ENCODE peak calls at places on chromosomes 7 and 10, in eight cellular contexts. One of them, this sample, is unnamed.

GRCh38 chr10:14611971-14612693 is 162.6 kb downstream of the FAM107B start:
- DNase-seq in AG04450: no peak
- DNase-seq in lower lobe of right lung: no peak
- DNase-seq in MM.1S: peak
- DNase-seq in CD4-positive, alpha-beta T cell: no peak
- DNase-seq in pancreas: no peak
- DNase-seq in IMR-90: no peak
- DNase-seq in fibroblast of lung: no peak
- DNase-seq in this sample: no peak

GRCh38 chr7:140679186-140679585 is 6.4 kb downstream of the ADCK2 start:
- DNase-seq in fibroblast of lung: no peak
- DNase-seq in AG04450: no peak
- DNase-seq in CD4-positive, alpha-beta T cell: no peak
- DNase-seq in pancreas: no peak
- DNase-seq in lower lobe of right lung: no peak
- DNase-seq in MM.1S: no peak
- DNase-seq in IMR-90: no peak
- DNase-seq in this sample: no peak

GRCh38 chr7:139648941-139649425 is 125.5 kb downstream of the CLEC2L start:
- DNase-seq in MM.1S: no peak
- DNase-seq in CD4-positive, alpha-beta T cell: no peak
- DNase-seq in lower lobe of right lung: peak
- DNase-seq in AG04450: no peak
- DNase-seq in fibroblast of lung: no peak
- DNase-seq in IMR-90: no peak
- DNase-seq in pancreas: no peak
- DNase-seq in this sample: no peak

GRCh38 chr10:132370426-132371340 is 26.3 kb upstream of the PWWP2B start:
- DNase-seq in pancreas: no peak
- DNase-seq in MM.1S: no peak
- DNase-seq in AG04450: no peak
- DNase-seq in IMR-90: no peak
- DNase-seq in CD4-positive, alpha-beta T cell: no peak
- DNase-seq in fibroblast of lung: no peak
- DNase-seq in lower lobe of right lung: peak
- DNase-seq in this sample: no peak

GRCh38 chr7:137874390-137874789 is 27.6 kb upstream of the DGKI start:
- DNase-seq in IMR-90: peak
- DNase-seq in CD4-positive, alpha-beta T cell: no peak
- DNase-seq in fibroblast of lung: peak
- DNase-seq in AG04450: peak
- DNase-seq in lower lobe of right lung: no peak
- DNase-seq in pancreas: no peak
- DNase-seq in MM.1S: no peak
- DNase-seq in this sample: no peak

GRCh38 chr7:127391591-127392181 is 822 bp downstream of the ZNF800 start:
- DNase-seq in MM.1S: peak
- DNase-seq in AG04450: no peak
- DNase-seq in fibroblast of lung: peak
- DNase-seq in lower lobe of right lung: no peak
- DNase-seq in CD4-positive, alpha-beta T cell: peak
- DNase-seq in pancreas: no peak
- DNase-seq in IMR-90: peak
- DNase-seq in this sample: no peak

GRCh38 chr7:114921636-114922150 is at the start of gene MDFIC:
- DNase-seq in pancreas: peak
- DNase-seq in CD4-positive, alpha-beta T cell: peak
- DNase-seq in IMR-90: no peak
- DNase-seq in fibroblast of lung: no peak
- DNase-seq in AG04450: no peak
- DNase-seq in lower lobe of right lung: peak
- DNase-seq in MM.1S: no peak
- DNase-seq in this sample: no peak

GRCh38 chr7:85489498-85489897 is 302.6 kb upstream of the SEMA3D start:
- DNase-seq in MM.1S: no peak
- DNase-seq in lower lobe of right lung: no peak
- DNase-seq in AG04450: peak
- DNase-seq in CD4-positive, alpha-beta T cell: no peak
- DNase-seq in pancreas: no peak
- DNase-seq in IMR-90: peak
- DNase-seq in fibroblast of lung: peak
- DNase-seq in this sample: no peak

GRCh38 chr7:142507799-142508198 is 241.5 kb upstream of the PRSS1 start:
- DNase-seq in CD4-positive, alpha-beta T cell: no peak
- DNase-seq in fibroblast of lung: no peak
- DNase-seq in MM.1S: no peak
- DNase-seq in pancreas: no peak
- DNase-seq in AG04450: no peak
- DNase-seq in lower lobe of right lung: no peak
- DNase-seq in IMR-90: no peak
- DNase-seq in this sample: no peak

GRCh38 chr7:150722403-150723065 is 6.1 kb downstream of the GIMAP1 start:
- DNase-seq in lower lobe of right lung: no peak
- DNase-seq in fibroblast of lung: no peak
- DNase-seq in pancreas: no peak
- DNase-seq in MM.1S: no peak
- DNase-seq in AG04450: no peak
- DNase-seq in IMR-90: no peak
- DNase-seq in CD4-positive, alpha-beta T cell: no peak
- DNase-seq in this sample: no peak

GRCh38 chr7:96998333-96998732 is 7.0 kb upstream of the DLX6 start:
- DNase-seq in MM.1S: no peak
- DNase-seq in fibroblast of lung: no peak
- DNase-seq in pancreas: no peak
- DNase-seq in lower lobe of right lung: no peak
- DNase-seq in CD4-positive, alpha-beta T cell: no peak
- DNase-seq in AG04450: no peak
- DNase-seq in IMR-90: no peak
- DNase-seq in this sample: no peak

GRCh38 chr10:67665491-67665890 is 30.5 kb downstream of the CTNNA3 start:
- DNase-seq in IMR-90: no peak
- DNase-seq in CD4-positive, alpha-beta T cell: no peak
- DNase-seq in fibroblast of lung: no peak
- DNase-seq in AG04450: no peak
- DNase-seq in MM.1S: peak
- DNase-seq in pancreas: no peak
- DNase-seq in lower lobe of right lung: no peak
- DNase-seq in this sample: no peak

GRCh38 chr10:98536551-98536950 is 89.8 kb upstream of the HPS1 start:
- DNase-seq in pancreas: no peak
- DNase-seq in CD4-positive, alpha-beta T cell: no peak
- DNase-seq in MM.1S: no peak
- DNase-seq in lower lobe of right lung: no peak
- DNase-seq in IMR-90: peak
- DNase-seq in fibroblast of lung: no peak
- DNase-seq in AG04450: no peak
- DNase-seq in this sample: no peak
- TF ChIP-seq CTCF in pancreas: no peak
- TF ChIP-seq CTCF in CD4-positive, alpha-beta T cell: no peak
- TF ChIP-seq CTCF in MM.1S: no peak
- TF ChIP-seq CTCF in lower lobe of right lung: no peak
- TF ChIP-seq CTCF in IMR-90: no peak
- TF ChIP-seq CTCF in fibroblast of lung: no peak
- TF ChIP-seq CTCF in AG04450: no peak
- TF ChIP-seq CTCF in this sample: no peak

DNA sequence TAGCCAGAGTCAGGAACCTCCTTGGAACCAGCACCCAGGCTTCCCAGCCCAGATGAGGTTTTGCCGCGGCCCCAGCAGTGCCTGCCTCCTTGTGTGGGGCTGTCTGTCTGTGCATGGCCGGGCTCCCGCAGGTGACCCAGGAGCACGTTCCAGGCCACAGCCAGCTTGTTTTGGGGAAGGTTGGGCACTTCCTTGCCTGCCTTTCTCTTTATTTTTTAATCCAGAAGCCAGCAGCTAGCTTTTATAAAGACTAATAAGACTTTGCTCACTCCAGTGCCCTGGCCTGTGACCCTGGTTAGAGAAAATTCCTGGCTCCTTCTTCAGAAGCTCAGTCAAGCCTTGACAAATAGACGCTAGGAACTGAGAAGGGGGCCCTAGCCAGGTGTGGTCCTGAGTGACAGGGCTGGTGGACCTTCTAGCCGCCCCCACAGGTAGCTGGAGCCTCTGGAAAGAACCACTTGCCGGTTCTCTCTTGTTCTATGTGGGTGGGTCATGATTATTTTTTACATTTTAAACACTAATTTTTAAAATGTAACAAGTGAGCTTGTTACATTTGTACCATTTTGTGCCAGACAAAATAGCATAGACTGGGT is 837 bp downstream of the SLC29A3 start:
- DNase-seq in CD4-positive, alpha-beta T cell: no peak
- DNase-seq in lower lobe of right lung: no peak
- DNase-seq in pancreas: no peak
- DNase-seq in MM.1S: no peak
- DNase-seq in AG04450: no peak
- DNase-seq in fibroblast of lung: no peak
- DNase-seq in IMR-90: no peak
- DNase-seq in this sample: no peak
- TF ChIP-seq CTCF in CD4-positive, alpha-beta T cell: no peak
- TF ChIP-seq CTCF in lower lobe of right lung: no peak
- TF ChIP-seq CTCF in pancreas: no peak
- TF ChIP-seq CTCF in MM.1S: no peak
- TF ChIP-seq CTCF in AG04450: no peak
- TF ChIP-seq CTCF in fibroblast of lung: no peak
- TF ChIP-seq CTCF in IMR-90: no peak
- TF ChIP-seq CTCF in this sample: no peak

GRCh38 chr7:41319601-41320000 is 383.3 kb downstream of the INHBA start:
- DNase-seq in AG04450: no peak
- DNase-seq in pancreas: no peak
- DNase-seq in IMR-90: no peak
- DNase-seq in MM.1S: no peak
- DNase-seq in fibroblast of lung: no peak
- DNase-seq in CD4-positive, alpha-beta T cell: no peak
- DNase-seq in lower lobe of right lung: no peak
- DNase-seq in this sample: no peak

GRCh38 chr7:41316410-41316809 is 386.5 kb downstream of the INHBA start:
- DNase-seq in fibroblast of lung: peak
- DNase-seq in MM.1S: no peak
- DNase-seq in AG04450: no peak
- DNase-seq in pancreas: no peak
- DNase-seq in CD4-positive, alpha-beta T cell: no peak
- DNase-seq in lower lobe of right lung: no peak
- DNase-seq in IMR-90: peak
- DNase-seq in this sample: no peak

GRCh38 chr7:41312235-41312634 is 390.7 kb downstream of the INHBA start:
- DNase-seq in MM.1S: no peak
- DNase-seq in fibroblast of lung: no peak
- DNase-seq in pancreas: no peak
- DNase-seq in CD4-positive, alpha-beta T cell: no peak
- DNase-seq in lower lobe of right lung: no peak
- DNase-seq in AG04450: no peak
- DNase-seq in IMR-90: no peak
- DNase-seq in this sample: no peak

GRCh38 chr7:41313171-41313570 is 389.7 kb downstream of the INHBA start:
- DNase-seq in AG04450: no peak
- DNase-seq in fibroblast of lung: no peak
- DNase-seq in IMR-90: peak
- DNase-seq in CD4-positive, alpha-beta T cell: no peak
- DNase-seq in pancreas: no peak
- DNase-seq in MM.1S: no peak
- DNase-seq in lower lobe of right lung: no peak
- DNase-seq in this sample: no peak

DNA sequence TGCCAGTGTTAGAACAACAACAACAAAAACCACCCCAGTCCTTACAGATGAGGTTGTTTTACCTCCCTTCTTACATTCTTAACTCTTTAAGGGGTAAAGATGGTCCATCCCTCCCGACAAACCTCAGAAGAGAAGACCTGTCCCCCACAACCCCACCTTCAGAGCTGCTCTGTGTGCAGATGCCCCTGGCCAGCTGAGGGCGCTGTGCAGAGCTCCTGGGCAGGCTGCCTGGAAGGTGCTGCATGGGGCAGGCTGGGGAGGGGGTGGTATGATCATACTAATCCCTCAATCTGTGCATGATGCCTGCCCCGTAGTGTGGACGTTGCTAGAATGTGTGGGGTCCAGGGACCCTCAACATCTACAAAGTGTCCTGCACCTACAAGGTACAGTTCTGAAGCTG is 387.1 kb downstream of the INHBA start:
- DNase-seq in fibroblast of lung: no peak
- DNase-seq in pancreas: no peak
- DNase-seq in MM.1S: no peak
- DNase-seq in AG04450: no peak
- DNase-seq in lower lobe of right lung: no peak
- DNase-seq in IMR-90: no peak
- DNase-seq in CD4-positive, alpha-beta T cell: no peak
- DNase-seq in this sample: no peak
- TF ChIP-seq CTCF in fibroblast of lung: peak
- TF ChIP-seq CTCF in pancreas: no peak
- TF ChIP-seq CTCF in MM.1S: no peak
- TF ChIP-seq CTCF in AG04450: peak
- TF ChIP-seq CTCF in lower lobe of right lung: no peak
- TF ChIP-seq CTCF in IMR-90: no peak
- TF ChIP-seq CTCF in CD4-positive, alpha-beta T cell: no peak
- TF ChIP-seq CTCF in this sample: no peak

GRCh38 chr7:102065226-102065625 is 221.4 kb upstream of the SH2B2 start:
- DNase-seq in CD4-positive, alpha-beta T cell: no peak
- DNase-seq in AG04450: no peak
- DNase-seq in pancreas: no peak
- DNase-seq in MM.1S: no peak
- DNase-seq in lower lobe of right lung: no peak
- DNase-seq in fibroblast of lung: no peak
- DNase-seq in IMR-90: no peak
- DNase-seq in this sample: no peak

GRCh38 chr7:102061981-102062390 is 224.7 kb upstream of the SH2B2 start:
- DNase-seq in CD4-positive, alpha-beta T cell: no peak
- DNase-seq in pancreas: no peak
- DNase-seq in AG04450: no peak
- DNase-seq in lower lobe of right lung: peak
- DNase-seq in IMR-90: peak
- DNase-seq in fibroblast of lung: no peak
- DNase-seq in MM.1S: no peak
- DNase-seq in this sample: peak

GRCh38 chr7:102064361-102065025 is 222.2 kb upstream of the SH2B2 start:
- DNase-seq in IMR-90: peak
- DNase-seq in CD4-positive, alpha-beta T cell: no peak
- DNase-seq in pancreas: no peak
- DNase-seq in AG04450: no peak
- DNase-seq in MM.1S: no peak
- DNase-seq in lower lobe of right lung: peak
- DNase-seq in fibroblast of lung: no peak
- DNase-seq in this sample: no peak

GRCh38 chr7:102063736-102064135 is 222.9 kb upstream of the SH2B2 start:
- DNase-seq in fibroblast of lung: peak
- DNase-seq in lower lobe of right lung: peak
- DNase-seq in IMR-90: peak
- DNase-seq in MM.1S: no peak
- DNase-seq in AG04450: peak
- DNase-seq in CD4-positive, alpha-beta T cell: no peak
- DNase-seq in pancreas: no peak
- DNase-seq in this sample: no peak

DNA sequence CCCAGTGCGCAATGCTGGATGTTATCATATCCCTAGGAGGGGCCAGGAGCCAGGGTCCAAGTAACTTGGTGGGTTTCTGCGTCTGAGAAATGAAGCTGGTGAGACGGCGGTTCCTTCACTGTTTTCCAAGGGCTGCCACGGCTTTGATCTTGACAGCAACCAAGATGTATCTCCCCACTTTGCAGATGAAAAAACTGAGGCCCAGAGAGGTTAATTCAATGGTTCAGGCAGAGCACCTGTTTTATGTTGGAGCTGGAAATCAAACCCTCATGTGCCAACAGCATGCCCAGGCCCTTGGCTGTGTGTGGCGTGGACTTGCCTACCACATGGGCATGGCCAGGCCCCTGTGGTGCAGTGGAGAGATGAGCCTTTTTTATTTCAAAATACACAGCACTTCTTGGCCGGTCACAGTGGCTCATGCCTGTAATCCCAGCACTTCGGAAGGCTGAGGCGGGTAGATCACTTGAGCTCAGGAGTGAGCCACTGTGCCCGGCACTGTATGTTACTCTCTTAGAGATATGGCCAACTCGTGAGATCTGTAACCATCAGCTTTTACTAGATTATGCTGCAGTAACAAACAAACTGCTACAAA is 225.2 kb upstream of the SH2B2 start:
- DNase-seq in IMR-90: no peak
- DNase-seq in MM.1S: no peak
- DNase-seq in fibroblast of lung: no peak
- DNase-seq in CD4-positive, alpha-beta T cell: no peak
- DNase-seq in AG04450: no peak
- DNase-seq in lower lobe of right lung: no peak
- DNase-seq in pancreas: no peak
- DNase-seq in this sample: no peak
- TF ChIP-seq CTCF in IMR-90: no peak
- TF ChIP-seq CTCF in MM.1S: no peak
- TF ChIP-seq CTCF in fibroblast of lung: no peak
- TF ChIP-seq CTCF in CD4-positive, alpha-beta T cell: no peak
- TF ChIP-seq CTCF in AG04450: no peak
- TF ChIP-seq CTCF in lower lobe of right lung: no peak
- TF ChIP-seq CTCF in pancreas: no peak
- TF ChIP-seq CTCF in this sample: no peak